ENCODE peak calls at places on chromosomes 2 and 18, in nine cellular contexts. One of them, this sample, is unnamed.

GRCh38 chr2:31337197-31337596 is 77.3 kb downstream of the XDH start:
- DNase-seq in adrenal gland: no peak
- DNase-seq in progenitor cell of endocrine pancreas: no peak
- DNase-seq in GM23338: no peak
- DNase-seq in AG04450: no peak
- DNase-seq in type B pancreatic cell: no peak
- DNase-seq in H1: no peak
- DNase-seq in thoracic aorta: no peak
- DNase-seq in WERI-Rb-1: no peak
- DNase-seq in this sample: no peak

GRCh38 chr2:54054774-54055173 is 60.6 kb upstream of the ACYP2 start:
- DNase-seq in adrenal gland: no peak
- DNase-seq in progenitor cell of endocrine pancreas: no peak
- DNase-seq in GM23338: no peak
- DNase-seq in AG04450: no peak
- DNase-seq in type B pancreatic cell: no peak
- DNase-seq in H1: no peak
- DNase-seq in thoracic aorta: no peak
- DNase-seq in WERI-Rb-1: no peak
- DNase-seq in this sample: no peak

GRCh38 chr2:17309741-17310339 is 208.4 kb downstream of the RAD51AP2 start:
- DNase-seq in adrenal gland: peak
- DNase-seq in progenitor cell of endocrine pancreas: peak
- DNase-seq in GM23338: peak
- DNase-seq in AG04450: no peak
- DNase-seq in type B pancreatic cell: no peak
- DNase-seq in H1: no peak
- DNase-seq in thoracic aorta: no peak
- DNase-seq in WERI-Rb-1: peak
- DNase-seq in this sample: peak

GRCh38 chr2:54255230-54256090 is 569 bp downstream of the TSPYL6 start:
- DNase-seq in adrenal gland: no peak
- DNase-seq in progenitor cell of endocrine pancreas: no peak
- DNase-seq in GM23338: no peak
- DNase-seq in AG04450: no peak
- DNase-seq in type B pancreatic cell: no peak
- DNase-seq in H1: no peak
- DNase-seq in thoracic aorta: no peak
- DNase-seq in WERI-Rb-1: no peak
- DNase-seq in this sample: no peak

GRCh38 chr2:120219291-120219690 is 3.9 kb downstream of the TMEM185B start:
- DNase-seq in adrenal gland: no peak
- DNase-seq in progenitor cell of endocrine pancreas: no peak
- DNase-seq in GM23338: no peak
- DNase-seq in AG04450: no peak
- DNase-seq in type B pancreatic cell: peak
- DNase-seq in H1: no peak
- DNase-seq in thoracic aorta: no peak
- DNase-seq in WERI-Rb-1: no peak
- DNase-seq in this sample: no peak

GRCh38 chr2:32360416-32360815 is 3.6 kb downstream of the BIRC6 start:
- DNase-seq in adrenal gland: no peak
- DNase-seq in progenitor cell of endocrine pancreas: no peak
- DNase-seq in GM23338: no peak
- DNase-seq in AG04450: no peak
- DNase-seq in type B pancreatic cell: no peak
- DNase-seq in H1: no peak
- DNase-seq in thoracic aorta: no peak
- DNase-seq in WERI-Rb-1: no peak
- DNase-seq in this sample: no peak

GRCh38 chr2:120053891-120054290 is 41.0 kb downstream of the EPB41L5 start:
- DNase-seq in adrenal gland: no peak
- DNase-seq in progenitor cell of endocrine pancreas: no peak
- DNase-seq in GM23338: no peak
- DNase-seq in AG04450: no peak
- DNase-seq in type B pancreatic cell: no peak
- DNase-seq in H1: no peak
- DNase-seq in thoracic aorta: no peak
- DNase-seq in WERI-Rb-1: no peak
- DNase-seq in this sample: no peak

GRCh38 chr2:9428965-9429577 is 5.6 kb downstream of the CPSF3 start:
- DNase-seq in adrenal gland: no peak
- DNase-seq in progenitor cell of endocrine pancreas: no peak
- DNase-seq in GM23338: no peak
- DNase-seq in AG04450: no peak
- DNase-seq in type B pancreatic cell: no peak
- DNase-seq in H1: no peak
- DNase-seq in thoracic aorta: no peak
- DNase-seq in WERI-Rb-1: no peak
- DNase-seq in this sample: no peak

GRCh38 chr2:217943379-217944321 is 59.1 kb downstream of the TNS1 start:
- DNase-seq in adrenal gland: peak
- DNase-seq in progenitor cell of endocrine pancreas: peak
- DNase-seq in GM23338: peak
- DNase-seq in AG04450: no peak
- DNase-seq in type B pancreatic cell: peak
- DNase-seq in H1: peak
- DNase-seq in thoracic aorta: no peak
- DNase-seq in WERI-Rb-1: peak
- DNase-seq in this sample: peak

GRCh38 chr2:85791704-85792565 is 38.1 kb downstream of the ATOH8 start:
- DNase-seq in adrenal gland: no peak
- DNase-seq in progenitor cell of endocrine pancreas: no peak
- DNase-seq in GM23338: no peak
- DNase-seq in AG04450: no peak
- DNase-seq in type B pancreatic cell: no peak
- DNase-seq in H1: no peak
- DNase-seq in thoracic aorta: no peak
- DNase-seq in WERI-Rb-1: no peak
- DNase-seq in this sample: no peak

GRCh38 chr2:135299656-135300244 is 231.3 kb downstream of the ZRANB3 start:
- DNase-seq in adrenal gland: no peak
- DNase-seq in progenitor cell of endocrine pancreas: no peak
- DNase-seq in GM23338: no peak
- DNase-seq in AG04450: no peak
- DNase-seq in type B pancreatic cell: no peak
- DNase-seq in H1: no peak
- DNase-seq in thoracic aorta: no peak
- DNase-seq in WERI-Rb-1: no peak
- DNase-seq in this sample: no peak

GRCh38 chr2:192749606-192750200 is 555.0 kb upstream of the TMEFF2 start:
- DNase-seq in adrenal gland: no peak
- DNase-seq in progenitor cell of endocrine pancreas: no peak
- DNase-seq in GM23338: peak
- DNase-seq in AG04450: no peak
- DNase-seq in type B pancreatic cell: no peak
- DNase-seq in H1: no peak
- DNase-seq in thoracic aorta: no peak
- DNase-seq in WERI-Rb-1: no peak
- DNase-seq in this sample: no peak

GRCh38 chr2:217095511-217096205 is 235.8 kb upstream of the TNP1 start:
- DNase-seq in adrenal gland: no peak
- DNase-seq in progenitor cell of endocrine pancreas: no peak
- DNase-seq in GM23338: no peak
- DNase-seq in AG04450: no peak
- DNase-seq in type B pancreatic cell: no peak
- DNase-seq in H1: no peak
- DNase-seq in thoracic aorta: no peak
- DNase-seq in WERI-Rb-1: no peak
- DNase-seq in this sample: no peak

GRCh38 chr2:65299246-65299645 is 71.6 kb downstream of the ACTR2 start:
- DNase-seq in adrenal gland: no peak
- DNase-seq in progenitor cell of endocrine pancreas: no peak
- DNase-seq in GM23338: no peak
- DNase-seq in AG04450: no peak
- DNase-seq in type B pancreatic cell: no peak
- DNase-seq in H1: no peak
- DNase-seq in thoracic aorta: no peak
- DNase-seq in WERI-Rb-1: no peak
- DNase-seq in this sample: no peak

GRCh38 chr18:28422577-28422976 is 245.6 kb upstream of the CDH2 start:
- DNase-seq in adrenal gland: no peak
- DNase-seq in progenitor cell of endocrine pancreas: no peak
- DNase-seq in GM23338: no peak
- DNase-seq in AG04450: no peak
- DNase-seq in type B pancreatic cell: no peak
- DNase-seq in H1: no peak
- DNase-seq in thoracic aorta: no peak
- DNase-seq in WERI-Rb-1: no peak
- DNase-seq in this sample: no peak
- TF ChIP-seq CTCF in adrenal gland: no peak
- TF ChIP-seq CTCF in progenitor cell of endocrine pancreas: no peak
- TF ChIP-seq CTCF in GM23338: no peak
- TF ChIP-seq CTCF in AG04450: no peak
- TF ChIP-seq CTCF in type B pancreatic cell: no peak
- TF ChIP-seq CTCF in H1: no peak
- TF ChIP-seq CTCF in thoracic aorta: no peak
- TF ChIP-seq CTCF in WERI-Rb-1: no peak
- TF ChIP-seq CTCF in this sample: no peak

GRCh38 chr2:104447831-104448434 is 406.0 kb upstream of the POU3F3 start:
- DNase-seq in adrenal gland: no peak
- DNase-seq in progenitor cell of endocrine pancreas: no peak
- DNase-seq in GM23338: peak
- DNase-seq in AG04450: no peak
- DNase-seq in type B pancreatic cell: no peak
- DNase-seq in H1: no peak
- DNase-seq in thoracic aorta: no peak
- DNase-seq in WERI-Rb-1: no peak
- DNase-seq in this sample: no peak
- TF ChIP-seq CTCF in adrenal gland: no peak
- TF ChIP-seq CTCF in progenitor cell of endocrine pancreas: peak
- TF ChIP-seq CTCF in GM23338: no peak
- TF ChIP-seq CTCF in AG04450: no peak
- TF ChIP-seq CTCF in type B pancreatic cell: peak
- TF ChIP-seq CTCF in H1: peak
- TF ChIP-seq CTCF in thoracic aorta: no peak
- TF ChIP-seq CTCF in WERI-Rb-1: no peak
- TF ChIP-seq CTCF in this sample: peak

DNA sequence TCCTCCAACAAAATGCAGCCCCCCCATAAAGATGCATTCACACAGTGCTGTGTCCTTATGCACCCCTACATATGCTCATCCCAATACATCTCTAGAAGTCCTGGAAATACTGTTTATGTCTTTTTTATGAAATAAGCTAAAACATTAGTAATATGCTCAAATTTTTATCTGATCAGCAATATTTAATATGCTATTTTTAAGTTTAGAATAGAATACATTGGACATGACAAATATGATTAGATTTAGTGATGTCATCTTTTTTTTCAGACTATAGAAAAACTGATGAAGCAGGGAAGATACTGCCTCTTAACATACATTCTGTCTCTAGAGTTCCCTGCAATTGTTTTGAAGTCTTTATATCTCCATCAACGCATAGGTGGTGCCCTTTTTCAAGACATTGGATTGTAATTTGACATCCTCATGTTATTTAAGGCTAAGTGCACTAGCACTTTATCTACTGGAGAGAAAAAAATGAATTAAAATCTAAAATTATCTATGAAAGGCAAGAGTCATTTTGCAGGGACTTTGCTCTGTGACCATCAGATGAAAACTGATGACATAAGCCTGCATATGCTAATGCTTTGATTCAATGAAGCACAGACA is 395.3 kb downstream of the LPIN1 start:
- DNase-seq in adrenal gland: no peak
- DNase-seq in progenitor cell of endocrine pancreas: no peak
- DNase-seq in GM23338: no peak
- DNase-seq in AG04450: no peak
- DNase-seq in type B pancreatic cell: no peak
- DNase-seq in H1: no peak
- DNase-seq in thoracic aorta: no peak
- DNase-seq in WERI-Rb-1: no peak
- DNase-seq in this sample: no peak
- TF ChIP-seq CTCF in adrenal gland: no peak
- TF ChIP-seq CTCF in progenitor cell of endocrine pancreas: no peak
- TF ChIP-seq CTCF in GM23338: no peak
- TF ChIP-seq CTCF in AG04450: no peak
- TF ChIP-seq CTCF in type B pancreatic cell: no peak
- TF ChIP-seq CTCF in H1: no peak
- TF ChIP-seq CTCF in thoracic aorta: no peak
- TF ChIP-seq CTCF in WERI-Rb-1: no peak
- TF ChIP-seq CTCF in this sample: no peak

GRCh38 chr18:71426441-71426840 is 1117.7 kb downstream of the CBLN2 start:
- DNase-seq in adrenal gland: no peak
- DNase-seq in progenitor cell of endocrine pancreas: no peak
- DNase-seq in GM23338: no peak
- DNase-seq in AG04450: no peak
- DNase-seq in type B pancreatic cell: no peak
- DNase-seq in H1: no peak
- DNase-seq in thoracic aorta: no peak
- DNase-seq in WERI-Rb-1: no peak
- DNase-seq in this sample: no peak
- TF ChIP-seq CTCF in adrenal gland: no peak
- TF ChIP-seq CTCF in progenitor cell of endocrine pancreas: peak
- TF ChIP-seq CTCF in GM23338: no peak
- TF ChIP-seq CTCF in AG04450: no peak
- TF ChIP-seq CTCF in type B pancreatic cell: peak
- TF ChIP-seq CTCF in H1: no peak
- TF ChIP-seq CTCF in thoracic aorta: no peak
- TF ChIP-seq CTCF in WERI-Rb-1: no peak
- TF ChIP-seq CTCF in this sample: peak

DNA sequence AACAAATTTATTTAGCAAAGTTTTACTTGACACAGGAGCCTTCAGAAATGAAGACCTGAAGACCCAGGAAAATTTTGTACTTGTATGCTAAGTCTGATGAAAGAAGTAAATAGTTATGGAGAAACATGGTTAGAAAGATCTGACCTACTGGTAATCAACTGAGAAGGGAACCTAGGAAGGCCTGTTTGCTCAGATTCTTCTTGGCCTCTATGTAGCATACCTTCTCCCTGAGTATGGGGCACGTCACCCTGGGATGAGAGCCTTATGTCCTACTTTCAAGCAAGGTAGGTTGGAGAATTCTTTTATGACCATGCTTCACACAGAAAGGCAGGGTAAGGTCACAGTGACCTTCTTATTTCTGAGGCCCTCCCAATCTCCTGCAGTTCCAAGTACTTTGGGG is 178.6 kb upstream of the CREB1 start:
- DNase-seq in adrenal gland: no peak
- DNase-seq in progenitor cell of endocrine pancreas: no peak
- DNase-seq in GM23338: no peak
- DNase-seq in AG04450: no peak
- DNase-seq in type B pancreatic cell: no peak
- DNase-seq in H1: no peak
- DNase-seq in thoracic aorta: no peak
- DNase-seq in WERI-Rb-1: no peak
- DNase-seq in this sample: no peak
- TF ChIP-seq CTCF in adrenal gland: no peak
- TF ChIP-seq CTCF in progenitor cell of endocrine pancreas: no peak
- TF ChIP-seq CTCF in GM23338: no peak
- TF ChIP-seq CTCF in AG04450: no peak
- TF ChIP-seq CTCF in type B pancreatic cell: no peak
- TF ChIP-seq CTCF in H1: no peak
- TF ChIP-seq CTCF in thoracic aorta: no peak
- TF ChIP-seq CTCF in WERI-Rb-1: no peak
- TF ChIP-seq CTCF in this sample: no peak

GRCh38 chr2:131156452-131157149 is 51.5 kb downstream of the PLEKHB2 start:
- DNase-seq in adrenal gland: no peak
- DNase-seq in progenitor cell of endocrine pancreas: no peak
- DNase-seq in GM23338: no peak
- DNase-seq in AG04450: no peak
- DNase-seq in type B pancreatic cell: no peak
- DNase-seq in H1: peak
- DNase-seq in thoracic aorta: no peak
- DNase-seq in WERI-Rb-1: no peak
- DNase-seq in this sample: no peak
- TF ChIP-seq CTCF in adrenal gland: no peak
- TF ChIP-seq CTCF in progenitor cell of endocrine pancreas: peak
- TF ChIP-seq CTCF in GM23338: peak
- TF ChIP-seq CTCF in AG04450: peak
- TF ChIP-seq CTCF in type B pancreatic cell: peak
- TF ChIP-seq CTCF in H1: peak
- TF ChIP-seq CTCF in thoracic aorta: no peak
- TF ChIP-seq CTCF in WERI-Rb-1: peak
- TF ChIP-seq CTCF in this sample: no peak